ENCODE peak calls at places on chromosomes 6 and 20, in seven cellular contexts. Y, O, T, P, M, W and C are unnamed samples.

GRCh38 chr6:48111143-48111506 is at the start of gene PTCHD4:
- DNase-seq in Y (peak; percentile 55), P (no peak), M (no peak), O (no peak), T (no peak), W (peak; percentile 99), C (peak; percentile 98)

GRCh38 chr6:25410102-25410501 is 130.9 kb downstream of the CARMIL1 start:
- DNase-seq in Y (no peak), T (no peak), W (no peak), M (no peak), P (no peak), O (no peak), C (no peak)

GRCh38 chr6:133817460-133818047 is 71.4 kb upstream of the TCF21 start:
- DNase-seq in Y (no peak), P (no peak), M (peak; percentile 62), W (peak; percentile 59), T (peak; percentile 39), O (peak; percentile 14), C (peak; percentile 26)

GRCh38 chr6:105608711-105609374 is 206.0 kb upstream of the PREP start:
- DNase-seq in P (no peak), O (no peak), Y (peak; percentile 90), T (no peak), M (no peak), W (no peak), C (no peak)

GRCh38 chr20:51490635-51491034 is 51.9 kb downstream of the NFATC2 start:
- DNase-seq in O (no peak), M (no peak), P (no peak), W (no peak), Y (no peak), T (no peak), C (no peak)

GRCh38 chr6:18265099-18265372 is 706 bp upstream of the DEK start:
- DNase-seq in P (no peak), Y (no peak), W (no peak), O (no peak), M (no peak), T (no peak), C (no peak)

GRCh38 chr20:14555676-14556075 is 218.3 kb upstream of the FLRT3 start:
- DNase-seq in Y (no peak), M (no peak), P (no peak), W (no peak), T (no peak), O (no peak), C (no peak)

GRCh38 chr6:139166238-139166955 is 31.5 kb downstream of the HECA start:
- DNase-seq in T (no peak), O (no peak), Y (no peak), W (no peak), M (no peak), P (no peak), C (no peak)

GRCh38 chr6:46925563-46926253 is 4.0 kb upstream of the ADGRF5 start:
- DNase-seq in Y (peak; percentile 95), M (no peak), P (no peak), T (no peak), W (no peak), O (no peak), C (no peak)